ENCODE peak calls at places on chromosome 15, in eight cellular contexts. One of them, this sample, is unnamed.

GRCh38 chr15:67803996-67804843 is 21.1 kb upstream of the SKOR1 start:
- DNase-seq in dorsolateral prefrontal cortex: no peak
- DNase-seq in Peyer's patch: no peak
- DNase-seq in RWPE2: no peak
- DNase-seq in tibial artery: no peak
- DNase-seq in heart right ventricle: no peak
- DNase-seq in IMR-90: no peak
- DNase-seq in lower lobe of right lung: no peak
- DNase-seq in this sample: no peak

GRCh38 chr15:82768414-82769081 is 37.3 kb downstream of the FSD2 start:
- DNase-seq in dorsolateral prefrontal cortex: no peak
- DNase-seq in Peyer's patch: no peak
- DNase-seq in RWPE2: no peak
- DNase-seq in tibial artery: no peak
- DNase-seq in heart right ventricle: no peak
- DNase-seq in IMR-90: peak; percentile 19
- DNase-seq in lower lobe of right lung: no peak
- DNase-seq in this sample: no peak

GRCh38 chr15:43463542-43463941 is 29.4 kb downstream of the TP53BP1 start:
- DNase-seq in dorsolateral prefrontal cortex: no peak
- DNase-seq in Peyer's patch: no peak
- DNase-seq in RWPE2: no peak
- DNase-seq in tibial artery: no peak
- DNase-seq in heart right ventricle: no peak
- DNase-seq in IMR-90: peak; percentile 12
- DNase-seq in lower lobe of right lung: no peak
- DNase-seq in this sample: no peak

GRCh38 chr15:42035362-42035761 is 14.5 kb upstream of the PLA2G4E start:
- DNase-seq in dorsolateral prefrontal cortex: no peak
- DNase-seq in Peyer's patch: peak; percentile 32
- DNase-seq in RWPE2: peak; percentile 90
- DNase-seq in tibial artery: no peak
- DNase-seq in heart right ventricle: no peak
- DNase-seq in IMR-90: peak; percentile 11
- DNase-seq in lower lobe of right lung: no peak
- DNase-seq in this sample: no peak

GRCh38 chr15:100937171-100937570 is 18.0 kb downstream of the LRRK1 start:
- DNase-seq in dorsolateral prefrontal cortex: no peak
- DNase-seq in Peyer's patch: no peak
- DNase-seq in RWPE2: no peak
- DNase-seq in tibial artery: no peak
- DNase-seq in heart right ventricle: no peak
- DNase-seq in IMR-90: no peak
- DNase-seq in lower lobe of right lung: no peak
- DNase-seq in this sample: no peak

GRCh38 chr15:43440721-43441281 is 52.2 kb downstream of the TP53BP1 start:
- DNase-seq in dorsolateral prefrontal cortex: peak; percentile 69
- DNase-seq in Peyer's patch: no peak
- DNase-seq in RWPE2: no peak
- DNase-seq in tibial artery: peak; percentile 56
- DNase-seq in heart right ventricle: no peak
- DNase-seq in IMR-90: peak; percentile 99
- DNase-seq in lower lobe of right lung: no peak
- DNase-seq in this sample: peak; percentile 93

GRCh38 chr15:40045572-40046217 is 6.7 kb upstream of the SRP14 start:
- DNase-seq in dorsolateral prefrontal cortex: no peak
- DNase-seq in Peyer's patch: no peak
- DNase-seq in RWPE2: no peak
- DNase-seq in tibial artery: no peak
- DNase-seq in heart right ventricle: no peak
- DNase-seq in IMR-90: no peak
- DNase-seq in lower lobe of right lung: no peak
- DNase-seq in this sample: no peak

GRCh38 chr15:77028451-77029165 is 33.7 kb downstream of the PSTPIP1 start:
- DNase-seq in dorsolateral prefrontal cortex: no peak
- DNase-seq in Peyer's patch: no peak
- DNase-seq in RWPE2: peak; percentile 54
- DNase-seq in tibial artery: peak; percentile 8
- DNase-seq in heart right ventricle: no peak
- DNase-seq in IMR-90: no peak
- DNase-seq in lower lobe of right lung: no peak
- DNase-seq in this sample: no peak

GRCh38 chr15:40096094-40096876 is 12.4 kb downstream of the BMF start:
- DNase-seq in dorsolateral prefrontal cortex: no peak
- DNase-seq in Peyer's patch: no peak
- DNase-seq in RWPE2: no peak
- DNase-seq in tibial artery: no peak
- DNase-seq in heart right ventricle: no peak
- DNase-seq in IMR-90: no peak
- DNase-seq in lower lobe of right lung: no peak
- DNase-seq in this sample: no peak

GRCh38 chr15:43998607-43999006 is 171.8 kb downstream of the WDR76 start:
- DNase-seq in dorsolateral prefrontal cortex: peak; percentile 50
- DNase-seq in Peyer's patch: no peak
- DNase-seq in RWPE2: no peak
- DNase-seq in tibial artery: peak; percentile 24
- DNase-seq in heart right ventricle: peak; percentile 21
- DNase-seq in IMR-90: peak; percentile 71
- DNase-seq in lower lobe of right lung: no peak
- DNase-seq in this sample: peak; percentile 29

GRCh38 chr15:77376770-77377169 is 43.1 kb downstream of the PEAK1 start:
- DNase-seq in dorsolateral prefrontal cortex: no peak
- DNase-seq in Peyer's patch: no peak
- DNase-seq in RWPE2: no peak
- DNase-seq in tibial artery: no peak
- DNase-seq in heart right ventricle: no peak
- DNase-seq in IMR-90: no peak
- DNase-seq in lower lobe of right lung: no peak
- DNase-seq in this sample: no peak

GRCh38 chr15:67199391-67199790 is 55.1 kb downstream of the AAGAB start:
- DNase-seq in dorsolateral prefrontal cortex: no peak
- DNase-seq in Peyer's patch: no peak
- DNase-seq in RWPE2: no peak
- DNase-seq in tibial artery: no peak
- DNase-seq in heart right ventricle: no peak
- DNase-seq in IMR-90: peak; percentile 63
- DNase-seq in lower lobe of right lung: no peak
- DNase-seq in this sample: no peak

GRCh38 chr15:39084683-39085530 is 496.0 kb upstream of the THBS1 start:
- DNase-seq in dorsolateral prefrontal cortex: peak; percentile 15
- DNase-seq in Peyer's patch: no peak
- DNase-seq in RWPE2: no peak
- DNase-seq in tibial artery: no peak
- DNase-seq in heart right ventricle: no peak
- DNase-seq in IMR-90: peak; percentile 92
- DNase-seq in lower lobe of right lung: peak; percentile 46
- DNase-seq in this sample: peak; percentile 49

GRCh38 chr15:25739687-25740121 is 123.4 kb downstream of the ATP10A start:
- DNase-seq in dorsolateral prefrontal cortex: peak; percentile 55
- DNase-seq in Peyer's patch: peak; percentile 40
- DNase-seq in RWPE2: no peak
- DNase-seq in tibial artery: no peak
- DNase-seq in heart right ventricle: no peak
- DNase-seq in IMR-90: peak; percentile 64
- DNase-seq in lower lobe of right lung: no peak
- DNase-seq in this sample: peak; percentile 18

DNA sequence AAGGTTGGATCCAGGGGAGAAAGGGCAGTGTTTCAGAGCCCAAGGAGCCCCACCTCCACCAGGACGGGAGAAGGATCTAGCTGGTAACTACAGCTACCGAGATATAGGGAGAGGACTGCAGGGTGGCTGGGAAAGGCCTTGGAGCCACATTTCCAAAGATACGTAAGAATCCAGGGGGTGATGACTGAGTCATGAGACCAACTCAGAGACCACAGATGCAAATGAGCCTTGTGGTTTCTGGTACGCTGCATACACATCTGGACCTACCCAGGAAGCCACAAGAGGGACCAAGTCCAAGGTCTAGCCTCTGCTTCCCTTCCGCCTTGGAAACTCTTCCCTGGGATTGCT is 13.5 kb downstream of the IGDCC4 start:
- DNase-seq in dorsolateral prefrontal cortex: no peak
- DNase-seq in Peyer's patch: peak; percentile 46
- DNase-seq in RWPE2: no peak
- DNase-seq in tibial artery: no peak
- DNase-seq in heart right ventricle: no peak
- DNase-seq in IMR-90: peak; percentile 99
- DNase-seq in lower lobe of right lung: no peak
- DNase-seq in this sample: peak; percentile 93
- H3K27ac ChIP-seq in dorsolateral prefrontal cortex: no peak overlapping the region
- H3K27ac ChIP-seq in Peyer's patch: no peak overlapping the region
- H3K27ac ChIP-seq in RWPE2: no peak overlapping the region
- H3K27ac ChIP-seq in tibial artery: no peak overlapping the region
- H3K27ac ChIP-seq in heart right ventricle: no peak overlapping the region
- H3K27ac ChIP-seq in IMR-90: no peak overlapping the region
- H3K27ac ChIP-seq in lower lobe of right lung: no peak overlapping the region
- H3K27ac ChIP-seq in this sample: peak overlapping the region; percentile 96

DNA sequence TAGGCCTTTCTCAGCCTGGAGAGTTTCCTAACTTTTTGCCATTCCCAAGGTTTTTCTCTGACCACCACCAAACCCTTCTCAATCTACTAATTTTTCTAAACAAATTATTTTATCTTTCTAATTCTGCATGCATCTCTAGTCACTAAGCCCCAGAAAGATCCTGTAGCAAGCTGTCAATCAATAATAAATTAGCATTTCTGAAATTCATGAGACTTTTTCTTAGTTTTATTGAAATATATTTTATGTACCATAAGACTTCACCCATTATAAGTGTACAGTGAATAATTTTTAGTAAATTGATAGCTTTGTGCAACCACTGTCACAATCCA is 22.4 kb upstream of the AP4E1 start:
- DNase-seq in dorsolateral prefrontal cortex: no peak
- DNase-seq in Peyer's patch: no peak
- DNase-seq in RWPE2: no peak
- DNase-seq in tibial artery: no peak
- DNase-seq in heart right ventricle: no peak
- DNase-seq in IMR-90: no peak
- DNase-seq in lower lobe of right lung: no peak
- DNase-seq in this sample: no peak
- TF ChIP-seq CTCF in dorsolateral prefrontal cortex: no peak
- TF ChIP-seq CTCF in Peyer's patch: no peak
- TF ChIP-seq CTCF in RWPE2: peak; percentile 88
- TF ChIP-seq CTCF in tibial artery: no peak
- TF ChIP-seq CTCF in heart right ventricle: no peak
- TF ChIP-seq CTCF in IMR-90: no peak
- TF ChIP-seq CTCF in lower lobe of right lung: no peak
- TF ChIP-seq CTCF in this sample: no peak

DNA sequence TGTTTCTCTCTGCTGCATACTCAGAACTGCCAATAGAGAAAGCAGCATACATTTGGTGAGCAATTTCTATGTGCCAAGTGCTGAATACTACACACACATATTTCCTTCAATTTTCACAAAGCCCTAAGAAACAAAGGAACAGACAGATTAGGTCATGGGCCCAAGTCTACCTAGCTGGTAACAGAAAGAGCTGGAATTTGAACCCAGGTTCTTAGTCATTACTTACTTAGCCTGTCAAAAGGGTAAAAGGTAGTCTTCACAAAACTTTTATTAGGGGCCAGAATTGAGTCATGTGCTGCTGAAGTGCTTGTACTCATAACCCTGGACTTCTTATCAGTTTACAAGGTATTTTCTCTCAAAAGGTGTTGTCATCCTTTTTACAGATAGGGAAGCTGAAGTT is 10.4 kb upstream of the ABHD17C start:
- DNase-seq in dorsolateral prefrontal cortex: no peak
- DNase-seq in Peyer's patch: no peak
- DNase-seq in RWPE2: no peak
- DNase-seq in tibial artery: no peak
- DNase-seq in heart right ventricle: no peak
- DNase-seq in IMR-90: no peak
- DNase-seq in lower lobe of right lung: no peak
- DNase-seq in this sample: no peak
- H3K27ac ChIP-seq in dorsolateral prefrontal cortex: no peak overlapping the region
- H3K27ac ChIP-seq in Peyer's patch: peak overlapping the region; percentile 83
- H3K27ac ChIP-seq in RWPE2: no peak overlapping the region
- H3K27ac ChIP-seq in tibial artery: no peak overlapping the region
- H3K27ac ChIP-seq in heart right ventricle: no peak overlapping the region
- H3K27ac ChIP-seq in IMR-90: no peak overlapping the region
- H3K27ac ChIP-seq in lower lobe of right lung: no peak overlapping the region
- H3K27ac ChIP-seq in this sample: no peak overlapping the region

DNA sequence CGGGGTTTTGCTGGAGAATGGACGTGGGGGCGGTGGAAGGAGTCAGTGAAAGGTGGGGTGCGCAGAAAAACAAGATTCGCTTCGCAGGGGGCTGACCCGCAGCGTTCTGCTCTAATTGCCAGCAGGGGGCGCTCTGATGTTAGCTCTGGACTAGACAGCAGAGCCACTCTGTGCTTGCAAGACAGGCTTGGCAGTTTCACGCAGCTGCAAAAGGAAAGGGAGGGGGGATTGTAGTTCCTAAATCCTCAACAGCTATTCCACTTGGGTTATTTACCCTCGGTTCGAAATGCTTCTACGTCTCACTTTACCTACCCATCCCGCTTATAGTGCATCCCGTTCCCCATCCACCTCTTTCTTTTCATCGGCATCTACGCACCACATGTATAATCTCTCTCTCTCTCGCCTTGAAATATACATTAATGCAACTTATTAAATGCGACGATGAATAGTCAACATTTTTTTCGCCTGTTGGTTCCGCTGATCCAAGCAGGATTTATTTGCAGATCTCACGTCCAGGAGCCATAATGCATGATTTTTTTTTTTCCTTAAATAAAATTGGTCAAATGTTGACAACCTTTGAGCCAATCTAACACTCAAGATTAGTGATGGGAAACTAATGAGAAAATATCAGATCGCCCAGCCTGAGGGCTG is 216.5 kb downstream of the MEIS2 start:
- DNase-seq in dorsolateral prefrontal cortex: peak; percentile 91
- DNase-seq in Peyer's patch: peak; percentile 46
- DNase-seq in RWPE2: peak; percentile 90
- DNase-seq in tibial artery: peak; percentile 83
- DNase-seq in heart right ventricle: peak; percentile 87
- DNase-seq in IMR-90: peak; percentile 86
- DNase-seq in lower lobe of right lung: peak; percentile 86
- DNase-seq in this sample: peak; percentile 66
- TF ChIP-seq CTCF in dorsolateral prefrontal cortex: peak; percentile 91
- TF ChIP-seq CTCF in Peyer's patch: peak; percentile 66
- TF ChIP-seq CTCF in RWPE2: peak; percentile 99
- TF ChIP-seq CTCF in tibial artery: peak; percentile 83
- TF ChIP-seq CTCF in heart right ventricle: peak; percentile 83
- TF ChIP-seq CTCF in IMR-90: peak; percentile 88
- TF ChIP-seq CTCF in lower lobe of right lung: peak; percentile 85
- TF ChIP-seq CTCF in this sample: peak; percentile 87

DNA sequence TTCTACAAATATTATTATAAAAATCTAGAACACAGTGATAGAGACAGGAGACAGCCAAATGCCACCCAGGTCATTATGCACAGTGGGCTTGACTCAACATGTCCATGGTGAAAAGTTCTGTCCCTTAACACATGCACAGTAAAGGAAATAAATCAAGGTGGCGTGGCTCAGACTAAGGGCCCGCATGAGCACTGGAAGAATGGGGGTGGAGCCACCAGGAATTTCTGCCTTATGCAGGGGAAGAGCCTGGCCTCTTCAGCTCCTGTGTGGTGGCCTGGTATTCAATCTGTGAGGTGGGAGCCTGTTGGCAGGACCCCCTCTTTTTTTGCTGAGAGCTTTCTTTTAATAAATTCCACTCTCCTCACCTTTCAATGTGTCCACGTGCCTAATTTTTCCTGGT is 17.2 kb upstream of the SPG21 start:
- DNase-seq in dorsolateral prefrontal cortex: no peak
- DNase-seq in Peyer's patch: no peak
- DNase-seq in RWPE2: no peak
- DNase-seq in tibial artery: no peak
- DNase-seq in heart right ventricle: no peak
- DNase-seq in IMR-90: no peak
- DNase-seq in lower lobe of right lung: no peak
- DNase-seq in this sample: no peak
- H3K27ac ChIP-seq in dorsolateral prefrontal cortex: no peak overlapping the region
- H3K27ac ChIP-seq in Peyer's patch: no peak overlapping the region
- H3K27ac ChIP-seq in RWPE2: no peak overlapping the region
- H3K27ac ChIP-seq in tibial artery: no peak overlapping the region
- H3K27ac ChIP-seq in heart right ventricle: no peak overlapping the region
- H3K27ac ChIP-seq in IMR-90: no peak overlapping the region
- H3K27ac ChIP-seq in lower lobe of right lung: no peak overlapping the region
- H3K27ac ChIP-seq in this sample: no peak overlapping the region

This sample was measured in AG04450.